ENCODE peak calls at places on chromosomes 2 and 18, in six cellular contexts. One of them, this sample, is unnamed.

GRCh38 chr2:137173514-137173913 is 408.2 kb downstream of the THSD7B start:
- DNase-seq in stimulated activated CD4-positive, alpha-beta T cell treated with anti-CD3 and anti-CD28 coated beads, Interleukin-2, amount 100 ng/mL, for 48 hours: no peak
- DNase-seq in hippocampal formation: no peak
- DNase-seq in cardiac muscle cell: peak
- DNase-seq in COR-L47: no peak
- DNase-seq in cortex of kidney: no peak
- DNase-seq in this sample: no peak

GRCh38 chr18:44909191-44909719 is 228.6 kb downstream of the SETBP1 start:
- DNase-seq in stimulated activated CD4-positive, alpha-beta T cell treated with anti-CD3 and anti-CD28 coated beads, Interleukin-2, amount 100 ng/mL, for 48 hours: no peak
- DNase-seq in hippocampal formation: no peak
- DNase-seq in cardiac muscle cell: peak
- DNase-seq in COR-L47: peak
- DNase-seq in cortex of kidney: no peak
- DNase-seq in this sample: no peak

GRCh38 chr2:120747706-120748105 is 12.0 kb downstream of the GLI2 start:
- DNase-seq in stimulated activated CD4-positive, alpha-beta T cell treated with anti-CD3 and anti-CD28 coated beads, Interleukin-2, amount 100 ng/mL, for 48 hours: no peak
- DNase-seq in hippocampal formation: no peak
- DNase-seq in cardiac muscle cell: no peak
- DNase-seq in COR-L47: no peak
- DNase-seq in cortex of kidney: no peak
- DNase-seq in this sample: no peak

GRCh38 chr18:13645093-13645492 is 81.3 kb downstream of the FAM210A start:
- DNase-seq in stimulated activated CD4-positive, alpha-beta T cell treated with anti-CD3 and anti-CD28 coated beads, Interleukin-2, amount 100 ng/mL, for 48 hours: no peak
- DNase-seq in hippocampal formation: no peak
- DNase-seq in cardiac muscle cell: no peak
- DNase-seq in COR-L47: no peak
- DNase-seq in cortex of kidney: no peak
- DNase-seq in this sample: no peak

GRCh38 chr2:136242687-136243277 is 124.8 kb upstream of the CXCR4 start:
- DNase-seq in stimulated activated CD4-positive, alpha-beta T cell treated with anti-CD3 and anti-CD28 coated beads, Interleukin-2, amount 100 ng/mL, for 48 hours: peak
- DNase-seq in hippocampal formation: no peak
- DNase-seq in cardiac muscle cell: no peak
- DNase-seq in COR-L47: no peak
- DNase-seq in cortex of kidney: no peak
- DNase-seq in this sample: no peak

GRCh38 chr2:216151313-216152030 is 42.3 kb downstream of the XRCC5 start:
- DNase-seq in stimulated activated CD4-positive, alpha-beta T cell treated with anti-CD3 and anti-CD28 coated beads, Interleukin-2, amount 100 ng/mL, for 48 hours: no peak
- DNase-seq in hippocampal formation: no peak
- DNase-seq in cardiac muscle cell: peak
- DNase-seq in COR-L47: no peak
- DNase-seq in cortex of kidney: no peak
- DNase-seq in this sample: no peak

GRCh38 chr18:36179562-36180334 is 7.5 kb upstream of the MOCOS start:
- DNase-seq in stimulated activated CD4-positive, alpha-beta T cell treated with anti-CD3 and anti-CD28 coated beads, Interleukin-2, amount 100 ng/mL, for 48 hours: no peak
- DNase-seq in hippocampal formation: no peak
- DNase-seq in cardiac muscle cell: peak
- DNase-seq in COR-L47: no peak
- DNase-seq in cortex of kidney: no peak
- DNase-seq in this sample: no peak

GRCh38 chr18:35682282-35682867 is 100.8 kb downstream of the GALNT1 start:
- DNase-seq in stimulated activated CD4-positive, alpha-beta T cell treated with anti-CD3 and anti-CD28 coated beads, Interleukin-2, amount 100 ng/mL, for 48 hours: no peak
- DNase-seq in hippocampal formation: no peak
- DNase-seq in cardiac muscle cell: peak
- DNase-seq in COR-L47: no peak
- DNase-seq in cortex of kidney: no peak
- DNase-seq in this sample: peak

GRCh38 chr2:197677483-197677882 is 2.1 kb upstream of the RFTN2 start:
- DNase-seq in stimulated activated CD4-positive, alpha-beta T cell treated with anti-CD3 and anti-CD28 coated beads, Interleukin-2, amount 100 ng/mL, for 48 hours: no peak
- DNase-seq in hippocampal formation: no peak
- DNase-seq in cardiac muscle cell: peak
- DNase-seq in COR-L47: no peak
- DNase-seq in cortex of kidney: no peak
- DNase-seq in this sample: no peak

GRCh38 chr2:207385903-207386302 is 143.9 kb upstream of the CREB1 start:
- DNase-seq in stimulated activated CD4-positive, alpha-beta T cell treated with anti-CD3 and anti-CD28 coated beads, Interleukin-2, amount 100 ng/mL, for 48 hours: no peak
- DNase-seq in hippocampal formation: no peak
- DNase-seq in cardiac muscle cell: peak
- DNase-seq in COR-L47: no peak
- DNase-seq in cortex of kidney: no peak
- DNase-seq in this sample: no peak

GRCh38 chr2:206276169-206276927 is 1.9 kb downstream of the ZDBF2 start:
- DNase-seq in stimulated activated CD4-positive, alpha-beta T cell treated with anti-CD3 and anti-CD28 coated beads, Interleukin-2, amount 100 ng/mL, for 48 hours: no peak
- DNase-seq in hippocampal formation: no peak
- DNase-seq in cardiac muscle cell: no peak
- DNase-seq in COR-L47: no peak
- DNase-seq in cortex of kidney: no peak
- DNase-seq in this sample: no peak

GRCh38 chr2:45014016-45014702 is 4.9 kb upstream of the SIX2 start:
- DNase-seq in stimulated activated CD4-positive, alpha-beta T cell treated with anti-CD3 and anti-CD28 coated beads, Interleukin-2, amount 100 ng/mL, for 48 hours: no peak
- DNase-seq in hippocampal formation: no peak
- DNase-seq in cardiac muscle cell: peak
- DNase-seq in COR-L47: no peak
- DNase-seq in cortex of kidney: no peak
- DNase-seq in this sample: peak

GRCh38 chr2:217903859-217904613 is 98.8 kb downstream of the TNS1 start:
- DNase-seq in stimulated activated CD4-positive, alpha-beta T cell treated with anti-CD3 and anti-CD28 coated beads, Interleukin-2, amount 100 ng/mL, for 48 hours: no peak
- DNase-seq in hippocampal formation: no peak
- DNase-seq in cardiac muscle cell: peak
- DNase-seq in COR-L47: peak
- DNase-seq in cortex of kidney: no peak
- DNase-seq in this sample: no peak

GRCh38 chr2:105627530-105627929 is 117.2 kb upstream of the NCK2 start:
- DNase-seq in stimulated activated CD4-positive, alpha-beta T cell treated with anti-CD3 and anti-CD28 coated beads, Interleukin-2, amount 100 ng/mL, for 48 hours: no peak
- DNase-seq in hippocampal formation: peak
- DNase-seq in cardiac muscle cell: peak
- DNase-seq in COR-L47: no peak
- DNase-seq in cortex of kidney: no peak
- DNase-seq in this sample: no peak

GRCh38 chr18:54392621-54393023 is 34.9 kb downstream of the C18orf54 start:
- DNase-seq in stimulated activated CD4-positive, alpha-beta T cell treated with anti-CD3 and anti-CD28 coated beads, Interleukin-2, amount 100 ng/mL, for 48 hours: no peak
- DNase-seq in hippocampal formation: peak
- DNase-seq in cardiac muscle cell: peak
- DNase-seq in COR-L47: peak
- DNase-seq in cortex of kidney: no peak
- DNase-seq in this sample: peak

GRCh38 chr2:54609647-54610046 is 113.8 kb upstream of the EML6 start:
- DNase-seq in stimulated activated CD4-positive, alpha-beta T cell treated with anti-CD3 and anti-CD28 coated beads, Interleukin-2, amount 100 ng/mL, for 48 hours: no peak
- DNase-seq in hippocampal formation: no peak
- DNase-seq in cardiac muscle cell: no peak
- DNase-seq in COR-L47: no peak
- DNase-seq in cortex of kidney: no peak
- DNase-seq in this sample: no peak

GRCh38 chr2:177724398-177725287 is 332.1 kb downstream of the AGPS start:
- DNase-seq in stimulated activated CD4-positive, alpha-beta T cell treated with anti-CD3 and anti-CD28 coated beads, Interleukin-2, amount 100 ng/mL, for 48 hours: peak
- DNase-seq in hippocampal formation: peak
- DNase-seq in cardiac muscle cell: peak
- DNase-seq in COR-L47: peak
- DNase-seq in cortex of kidney: no peak
- DNase-seq in this sample: peak

GRCh38 chr2:160208662-160209229 is 8.7 kb upstream of the ITGB6 start:
- DNase-seq in stimulated activated CD4-positive, alpha-beta T cell treated with anti-CD3 and anti-CD28 coated beads, Interleukin-2, amount 100 ng/mL, for 48 hours: no peak
- DNase-seq in hippocampal formation: no peak
- DNase-seq in cardiac muscle cell: no peak
- DNase-seq in COR-L47: no peak
- DNase-seq in cortex of kidney: no peak
- DNase-seq in this sample: no peak

GRCh38 chr2:25586726-25587144 is 86.6 kb downstream of the DTNB start:
- DNase-seq in stimulated activated CD4-positive, alpha-beta T cell treated with anti-CD3 and anti-CD28 coated beads, Interleukin-2, amount 100 ng/mL, for 48 hours: no peak
- DNase-seq in hippocampal formation: peak
- DNase-seq in cardiac muscle cell: no peak
- DNase-seq in COR-L47: no peak
- DNase-seq in cortex of kidney: no peak
- DNase-seq in this sample: no peak

GRCh38 chr2:220646424-220646823 is 925.7 kb downstream of the EPHA4 start:
- DNase-seq in stimulated activated CD4-positive, alpha-beta T cell treated with anti-CD3 and anti-CD28 coated beads, Interleukin-2, amount 100 ng/mL, for 48 hours: no peak
- DNase-seq in hippocampal formation: no peak
- DNase-seq in cardiac muscle cell: no peak
- DNase-seq in COR-L47: no peak
- DNase-seq in cortex of kidney: no peak
- DNase-seq in this sample: no peak

GRCh38 chr2:179613701-179614100 is 247.7 kb downstream of the ZNF385B start:
- DNase-seq in stimulated activated CD4-positive, alpha-beta T cell treated with anti-CD3 and anti-CD28 coated beads, Interleukin-2, amount 100 ng/mL, for 48 hours: no peak
- DNase-seq in hippocampal formation: no peak
- DNase-seq in cardiac muscle cell: peak
- DNase-seq in COR-L47: no peak
- DNase-seq in cortex of kidney: no peak
- DNase-seq in this sample: no peak

GRCh38 chr2:177338177-177338721 is 54.3 kb upstream of the AGPS start:
- DNase-seq in stimulated activated CD4-positive, alpha-beta T cell treated with anti-CD3 and anti-CD28 coated beads, Interleukin-2, amount 100 ng/mL, for 48 hours: no peak
- DNase-seq in hippocampal formation: no peak
- DNase-seq in cardiac muscle cell: peak
- DNase-seq in COR-L47: no peak
- DNase-seq in cortex of kidney: no peak
- DNase-seq in this sample: no peak

GRCh38 chr2:222877556-222878278 is 16.9 kb downstream of the ACSL3 start:
- DNase-seq in stimulated activated CD4-positive, alpha-beta T cell treated with anti-CD3 and anti-CD28 coated beads, Interleukin-2, amount 100 ng/mL, for 48 hours: no peak
- DNase-seq in hippocampal formation: no peak
- DNase-seq in cardiac muscle cell: no peak
- DNase-seq in COR-L47: no peak
- DNase-seq in cortex of kidney: no peak
- DNase-seq in this sample: no peak

GRCh38 chr2:96116424-96116878 is at the start of gene ADRA2B:
- DNase-seq in stimulated activated CD4-positive, alpha-beta T cell treated with anti-CD3 and anti-CD28 coated beads, Interleukin-2, amount 100 ng/mL, for 48 hours: peak
- DNase-seq in hippocampal formation: no peak
- DNase-seq in cardiac muscle cell: peak
- DNase-seq in COR-L47: no peak
- DNase-seq in cortex of kidney: no peak
- DNase-seq in this sample: peak

GRCh38 chr2:74497777-74498499 is 1.5 kb downstream of the LBX2 start:
- DNase-seq in stimulated activated CD4-positive, alpha-beta T cell treated with anti-CD3 and anti-CD28 coated beads, Interleukin-2, amount 100 ng/mL, for 48 hours: no peak
- DNase-seq in hippocampal formation: no peak
- DNase-seq in cardiac muscle cell: no peak
- DNase-seq in COR-L47: no peak
- DNase-seq in cortex of kidney: no peak
- DNase-seq in this sample: peak

GRCh38 chr2:95272299-95272751 is 1.9 kb upstream of the PROM2 start:
- DNase-seq in stimulated activated CD4-positive, alpha-beta T cell treated with anti-CD3 and anti-CD28 coated beads, Interleukin-2, amount 100 ng/mL, for 48 hours: no peak
- DNase-seq in hippocampal formation: no peak
- DNase-seq in cardiac muscle cell: no peak
- DNase-seq in COR-L47: no peak
- DNase-seq in cortex of kidney: no peak
- DNase-seq in this sample: no peak

GRCh38 chr2:107719781-107720180 is 106.9 kb upstream of the RGPD4 start:
- DNase-seq in stimulated activated CD4-positive, alpha-beta T cell treated with anti-CD3 and anti-CD28 coated beads, Interleukin-2, amount 100 ng/mL, for 48 hours: no peak
- DNase-seq in hippocampal formation: no peak
- DNase-seq in cardiac muscle cell: no peak
- DNase-seq in COR-L47: no peak
- DNase-seq in cortex of kidney: no peak
- DNase-seq in this sample: no peak

This sample was measured in erythroblast.